ENCODE peak calls at places on chromosomes 3 and 15, in four cellular contexts. J, V, L and C are unnamed samples.

GRCh38 chr15:79023546-79023890 is 67.1 kb downstream of the RASGRF1 start:
- DNase-seq in J (no peak), L (no peak), V (no peak), C (no peak)

GRCh38 chr3:134651347-134652041 is 672 bp upstream of the KY start:
- DNase-seq in J (no peak), L (no peak), V (no peak), C (no peak)

GRCh38 chr15:37823601-37824275 is 110.7 kb upstream of the TMCO5A start:
- DNase-seq in V (no peak), J (no peak), L (no peak), C (no peak)

GRCh38 chr3:36302110-36302509 is 78.2 kb upstream of the STAC start:
- DNase-seq in V (peak), L (no peak), J (no peak), C (no peak)

GRCh38 chr3:117708601-117709000 is 999.0 kb downstream of the TUSC7 start:
- DNase-seq in J (no peak), V (no peak), L (no peak), C (no peak)

GRCh38 chr3:9388142-9388541 is 9.3 kb upstream of the SETD5 start:
- DNase-seq in L (no peak), V (no peak), J (no peak), C (no peak)

GRCh38 chr15:92822216-92823144 is 77.6 kb upstream of the CHD2 start:
- DNase-seq in J (no peak), L (no peak), V (no peak), C (no peak)

GRCh38 chr3:186180151-186180550 is 71.3 kb upstream of the ETV5 start:
- DNase-seq in L (no peak), J (no peak), V (no peak), C (no peak)

GRCh38 chr3:187051724-187052364 is 87.5 kb downstream of the RPL39L start:
- DNase-seq in L (no peak), J (no peak), V (no peak), C (no peak)

GRCh38 chr3:27147215-27147614 is 222.0 kb downstream of the NEK10 start:
- DNase-seq in L (no peak), J (no peak), V (no peak), C (no peak)

GRCh38 chr15:65525622-65526021 is 4.6 kb upstream of the HACD3 start:
- DNase-seq in J (no peak), V (peak), L (no peak), C (no peak)

GRCh38 chr15:62549345-62549970 is 384.4 kb upstream of the C2CD4B start:
- DNase-seq in V (peak), J (peak), L (peak), C (peak)

GRCh38 chr3:31546725-31547124 is 14.0 kb downstream of the STT3B start:
- DNase-seq in L (no peak), J (no peak), V (no peak), C (no peak)

GRCh38 chr3:38707730-38708129 is 58.2 kb upstream of the SCN5A start:
- DNase-seq in J (no peak), V (no peak), L (peak), C (peak)

GRCh38 chr3:115217678-115218451 is 70.8 kb upstream of the ZBTB20 start:
- DNase-seq in V (peak), J (no peak), L (peak), C (peak)

GRCh38 chr3:182686033-182686886 is 107.0 kb upstream of the ATP11B start:
- DNase-seq in J (no peak), V (no peak), L (no peak), C (no peak)

GRCh38 chr3:180594631-180595348 is 7.2 kb upstream of the TTC14 start:
- DNase-seq in J (no peak), V (peak), L (peak), C (no peak)

GRCh38 chr15:53808058-53808703 is 48.7 kb upstream of the WDR72 start:
- DNase-seq in L (peak), J (peak), V (peak), C (no peak)

GRCh38 chr15:52080993-52081392 is 31.6 kb downstream of the BCL2L10 start:
- DNase-seq in V (no peak), J (no peak), L (no peak), C (no peak)

GRCh38 chr3:52056521-52056967 is at the start of gene DUSP7:
- DNase-seq in J (peak), V (peak), L (no peak), C (peak)

GRCh38 chr3:176623751-176624150 is 573.5 kb downstream of the TBL1XR1 start:
- DNase-seq in V (no peak), L (no peak), J (no peak), C (no peak)

GRCh38 chr3:99774467-99774866 is 43.2 kb upstream of the CMSS1 start:
- DNase-seq in V (no peak), J (no peak), L (no peak), C (no peak)

GRCh38 chr15:40471778-40472130 is 970 bp downstream of the CHST14 start:
- DNase-seq in V (no peak), J (no peak), L (peak), C (peak)

GRCh38 chr3:62051506-62051905 is 321.8 kb downstream of the FEZF2 start:
- DNase-seq in L (peak), V (peak), J (peak), C (peak)

GRCh38 chr3:30576946-30577345 is 29.5 kb upstream of the TGFBR2 start:
- DNase-seq in J (no peak), L (no peak), V (no peak), C (no peak)

GRCh38 chr15:43390723-43391122 is 19.8 kb downstream of the TUBGCP4 start:
- DNase-seq in J (no peak), V (no peak), L (no peak), C (no peak)

GRCh38 chr15:74847462-74847861 is 4.5 kb upstream of the ULK3 start:
- DNase-seq in V (no peak), J (no peak), L (no peak), C (no peak)
- TF ChIP-seq FOXJ3 in V (no peak), J (no peak), L (no peak), C (no peak)

GRCh38 chr3:139122221-139122581 is 77.5 kb upstream of the PRR23C start:
- DNase-seq in J (no peak), L (no peak), V (no peak), C (no peak)
- TF ChIP-seq FOXJ3 in J (no peak), L (no peak), V (no peak), C (no peak)

DNA sequence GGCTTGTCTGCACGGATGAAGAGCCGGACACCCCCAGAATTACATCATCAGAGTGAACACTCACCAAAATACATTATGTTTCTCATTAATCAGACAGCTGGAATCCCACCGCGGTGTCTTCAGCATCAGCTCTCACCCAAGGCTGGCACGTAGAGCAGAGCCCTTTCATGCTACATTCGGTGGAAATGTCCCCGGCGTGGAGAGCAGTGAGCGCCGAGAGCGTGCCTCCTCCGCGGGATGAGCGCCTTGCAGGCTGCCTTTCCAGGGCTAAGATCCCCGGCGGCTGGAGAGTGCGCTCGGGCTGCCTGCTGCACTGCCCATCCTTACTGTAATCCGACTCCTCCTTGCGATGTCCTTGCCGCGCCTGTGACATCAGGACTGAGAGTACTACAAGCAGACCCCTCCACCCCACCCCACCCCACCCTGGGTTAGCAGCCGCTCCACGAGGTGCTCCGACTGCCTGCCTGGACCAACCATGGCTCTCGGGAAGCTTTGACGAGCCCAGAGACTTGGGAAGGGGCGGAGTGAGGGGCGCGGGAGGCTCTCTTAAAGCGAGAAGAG is at the start of gene ZNF385D:
- DNase-seq in J (no peak), L (no peak), V (peak), C (peak)
- TF ChIP-seq FOXJ3 in J (no peak), L (no peak), V (no peak), C (no peak)

GRCh38 chr3:137163241-137163916 is 205.6 kb downstream of the IL20RB start:
- DNase-seq in J (no peak), V (peak), L (no peak), C (no peak)
- TF ChIP-seq FOXJ3 in J (no peak), V (no peak), L (no peak), C (no peak)

GRCh38 chr3:194687638-194688206 is 2.0 kb downstream of the FAM43A start:
- DNase-seq in L (no peak), J (no peak), V (peak), C (peak)
- TF ChIP-seq FOXJ3 in L (no peak), J (no peak), V (no peak), C (no peak)

DNA sequence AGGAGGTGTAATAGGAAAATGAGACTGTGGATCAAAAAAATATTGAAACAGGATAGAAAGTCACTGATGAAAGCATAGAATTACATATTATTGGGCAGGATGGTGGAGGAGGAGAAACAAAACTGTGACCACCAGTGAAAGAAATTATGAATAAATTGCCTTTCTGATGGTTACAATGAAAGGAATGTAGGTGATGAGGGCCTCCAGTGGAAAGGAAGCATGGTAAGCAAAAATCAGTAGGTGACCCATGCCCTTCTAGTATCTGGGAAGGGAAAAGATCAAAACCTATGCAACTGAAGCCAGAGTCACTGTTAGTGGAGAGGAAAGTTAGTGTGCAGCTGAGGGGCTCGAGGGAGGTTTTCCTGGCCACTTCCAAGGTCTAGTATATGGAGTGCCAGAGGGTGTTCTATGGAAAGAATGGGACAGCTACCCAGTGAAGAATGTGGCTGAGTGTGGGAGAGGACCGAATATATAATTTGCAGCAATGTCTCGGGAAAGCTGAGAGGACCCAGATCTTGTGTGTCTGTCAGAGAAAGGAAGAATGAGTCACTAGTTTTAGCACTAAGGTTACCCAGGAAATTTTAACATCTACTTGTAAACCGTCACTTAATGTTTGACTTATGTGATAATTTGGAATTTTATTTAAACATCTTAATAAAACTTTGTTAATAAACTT is 146.2 kb downstream of the NFKBIZ start:
- DNase-seq in L (no peak), V (no peak), J (no peak), C (no peak)
- TF ChIP-seq FOXJ3 in L (no peak), V (no peak), J (no peak), C (no peak)

GRCh38 chr3:178367817-178368617 is 168.2 kb upstream of the KCNMB2 start:
- DNase-seq in J (no peak), L (no peak), V (no peak), C (no peak)
- TF ChIP-seq FOXJ3 in J (no peak), L (no peak), V (no peak), C (no peak)

GRCh38 chr15:64003182-64003581 is 43.1 kb downstream of the DAPK2 start:
- DNase-seq in L (no peak), J (no peak), V (no peak), C (no peak)
- TF ChIP-seq FOXJ3 in L (no peak), J (no peak), V (no peak), C (no peak)